ENCODE peak calls at places on chromosomes 11 and 22, in eight cellular contexts. V is fibroblast of lung, C is endothelial cell of umbilical vein, N is H1, B is neural progenitor cell, I is mammary epithelial cell, M is MM.1S, Z is GM12878. J is an unnamed sample. For H3K27me3, the result is how much of the 10 kb centered on the place peaks cover.

GRCh38 chr11:47280099-47280498 is 10.2 kb downstream of the MADD start:
- DNase-seq in V (no peak), C (no peak), N (no peak), B (no peak), I (no peak), M (no peak), Z (no peak), J (no peak)

GRCh38 chr22:42280140-42280539 is 9.7 kb upstream of the TCF20 start:
- DNase-seq in V (no peak), C (no peak), N (no peak), B (no peak), I (no peak), M (no peak), Z (no peak), J (no peak)

GRCh38 chr22:42685941-42686666 is 34.6 kb downstream of the A4GALT start:
- DNase-seq in V (peak), C (no peak), N (no peak), B (peak), I (no peak), M (no peak), Z (no peak), J (no peak)

GRCh38 chr11:3169235-3169951 is 4.3 kb upstream of the OSBPL5 start:
- DNase-seq in V (peak), C (peak), N (no peak), B (peak), I (peak), M (no peak), Z (no peak), J (peak)

GRCh38 chr11:120881591-120881990 is 142.3 kb upstream of the TBCEL start:
- DNase-seq in V (no peak), C (no peak), N (no peak), B (no peak), I (no peak), M (no peak), Z (no peak), J (peak)

GRCh38 chr11:124481365-124482323 is 36.1 kb upstream of the OR8B8 start:
- DNase-seq in V (peak), C (peak), N (no peak), B (peak), I (peak), M (peak), Z (no peak), J (peak)

GRCh38 chr22:38298312-38299000 is 18.8 kb downstream of the CSNK1E start:
- DNase-seq in V (peak), C (no peak), N (no peak), B (peak), I (peak), M (no peak), Z (no peak), J (peak)

GRCh38 chr11:22536036-22536435 is 89.6 kb downstream of the FANCF start:
- DNase-seq in V (no peak), C (no peak), N (no peak), B (no peak), I (peak), M (no peak), Z (no peak), J (peak)

GRCh38 chr11:330307-330693 is 9.6 kb upstream of the IFITM3 start:
- DNase-seq in V (no peak), C (no peak), N (no peak), B (no peak), I (no peak), M (no peak), Z (no peak), J (no peak)

GRCh38 chr22:50530857-50531545 is 1.2 kb upstream of the TYMP start:
- DNase-seq in V (peak), C (peak), N (no peak), B (peak), I (peak), M (peak), Z (no peak), J (peak)

GRCh38 chr11:6601041-6601461 is 2.4 kb downstream of the RRP8 start:
- DNase-seq in V (no peak), C (no peak), N (no peak), B (no peak), I (no peak), M (no peak), Z (no peak), J (no peak)

GRCh38 chr11:64501500-64502427 is 89.3 kb upstream of the SLC22A12 start:
- DNase-seq in V (no peak), C (no peak), N (no peak), B (no peak), I (no peak), M (no peak), Z (no peak), J (no peak)

GRCh38 chr11:94018721-94019120 is 2.4 kb upstream of the HEPHL1 start:
- DNase-seq in V (no peak), C (no peak), N (no peak), B (no peak), I (peak), M (no peak), Z (no peak), J (no peak)

GRCh38 chr11:9701799-9702198 is 37.9 kb downstream of the SWAP70 start:
- DNase-seq in V (no peak), C (peak), N (no peak), B (no peak), I (no peak), M (no peak), Z (no peak), J (no peak)

GRCh38 chr11:122732342-122733300 is 77.1 kb downstream of the UBASH3B start:
- DNase-seq in V (no peak), C (peak), N (no peak), B (no peak), I (no peak), M (no peak), Z (no peak), J (no peak)

GRCh38 chr11:8768625-8769333 is 86.2 kb downstream of the RPL27A start:
- DNase-seq in V (peak), C (no peak), N (no peak), B (no peak), I (peak), M (no peak), Z (no peak), J (peak)

GRCh38 chr11:106714179-106714578 is 304.1 kb downstream of the GUCY1A2 start:
- DNase-seq in V (peak), C (no peak), N (no peak), B (no peak), I (no peak), M (no peak), Z (no peak), J (no peak)

GRCh38 chr22:30946354-30946753 is 22.2 kb downstream of the MORC2 start:
- DNase-seq in V (no peak), C (no peak), N (no peak), B (no peak), I (no peak), M (no peak), Z (no peak), J (no peak)

GRCh38 chr11:64876226-64876750 is 2.1 kb downstream of the EHD1 start:
- DNase-seq in V (no peak), C (peak), N (no peak), B (no peak), I (no peak), M (no peak), Z (no peak), J (peak)

GRCh38 chr11:59680287-59681154 is 11.7 kb upstream of the PATL1 start:
- DNase-seq in V (peak), C (peak), N (peak), B (peak), I (peak), M (peak), Z (peak), J (peak)

GRCh38 chr11:12137005-12137690 is 26.8 kb downstream of the MICAL2 start:
- DNase-seq in V (no peak), C (no peak), N (no peak), B (no peak), I (peak), M (no peak), Z (no peak), J (no peak)

GRCh38 chr11:279040-279965 is 1.1 kb downstream of the NLRP6 start:
- DNase-seq in V (no peak), C (no peak), N (no peak), B (no peak), I (no peak), M (no peak), Z (no peak), J (no peak)

GRCh38 chr11:12200359-12201015 is 90.1 kb downstream of the MICAL2 start:
- DNase-seq in V (peak), C (peak), N (no peak), B (no peak), I (peak), M (no peak), Z (no peak), J (peak)

GRCh38 chr11:45045692-45046471 is 95.2 kb upstream of the TP53I11 start:
- DNase-seq in V (peak), C (peak), N (no peak), B (no peak), I (peak), M (no peak), Z (no peak), J (peak)

GRCh38 chr22:36808611-36809344 is 8.1 kb downstream of the PVALB start:
- DNase-seq in V (no peak), C (no peak), N (no peak), B (no peak), I (no peak), M (peak), Z (no peak), J (no peak)

GRCh38 chr11:10550988-10551657 is 10.1 kb upstream of the RNF141 start:
- DNase-seq in V (no peak), C (no peak), N (no peak), B (no peak), I (no peak), M (no peak), Z (no peak), J (peak)

GRCh38 chr11:68116126-68116525 is 5.1 kb downstream of the CHKA start:
- DNase-seq in V (no peak), C (no peak), N (no peak), B (no peak), I (no peak), M (no peak), Z (no peak), J (no peak)

GRCh38 chr22:41762980-41763779 is 37.3 kb upstream of the CCDC134 start:
- DNase-seq in V (peak), C (peak), N (peak), B (peak), I (peak), M (peak), Z (no peak), J (no peak)

GRCh38 chr11:65150513-65151271 is 16.4 kb upstream of the SYVN1 start:
- DNase-seq in V (peak), C (peak), N (no peak), B (no peak), I (peak), M (no peak), Z (peak), J (peak)

GRCh38 chr11:88535916-88536547 is 198.5 kb upstream of the CTSC start:
- DNase-seq in V (peak), C (peak), N (no peak), B (no peak), I (peak), M (no peak), Z (no peak), J (peak)

GRCh38 chr11:1283906-1284305 is 25.5 kb downstream of the TOLLIP start:
- DNase-seq in V (no peak), C (no peak), N (no peak), B (no peak), I (no peak), M (no peak), Z (no peak), J (no peak)

GRCh38 chr22:36585841-36586240 is 56.9 kb upstream of the EIF3D start:
- DNase-seq in V (no peak), C (no peak), N (peak), B (no peak), I (peak), M (no peak), Z (no peak), J (peak)

GRCh38 chr11:117468888-117469287 is 141.2 kb downstream of the CEP164 start:
- DNase-seq in V (no peak), C (no peak), N (no peak), B (no peak), I (no peak), M (no peak), Z (no peak), J (no peak)
- H2AFZ ChIP-seq in V (no peak), C (no peak), N (no peak), B (no peak), I (no peak), M (no peak), Z (no peak), J (no peak)

GRCh38 chr11:126113963-126114362 is 51.3 kb upstream of the CDON start:
- DNase-seq in V (no peak), C (no peak), N (no peak), B (no peak), I (no peak), M (no peak), Z (no peak), J (peak)
- H3K27me3 ChIP-seq in V (under half), C (under half), N (under half), B (under half), I (under half), M (under half), Z (under half), J (under half)

GRCh38 chr11:20158597-20159257 is 1.5 kb downstream of the DBX1 start:
- DNase-seq in V (peak), C (peak), N (no peak), B (peak), I (peak), M (no peak), Z (no peak), J (peak)
- TF ChIP-seq EZH2 in V (no peak), C (peak), N (peak), B (peak), I (peak), M (no peak), Z (no peak), J (no peak)

DNA sequence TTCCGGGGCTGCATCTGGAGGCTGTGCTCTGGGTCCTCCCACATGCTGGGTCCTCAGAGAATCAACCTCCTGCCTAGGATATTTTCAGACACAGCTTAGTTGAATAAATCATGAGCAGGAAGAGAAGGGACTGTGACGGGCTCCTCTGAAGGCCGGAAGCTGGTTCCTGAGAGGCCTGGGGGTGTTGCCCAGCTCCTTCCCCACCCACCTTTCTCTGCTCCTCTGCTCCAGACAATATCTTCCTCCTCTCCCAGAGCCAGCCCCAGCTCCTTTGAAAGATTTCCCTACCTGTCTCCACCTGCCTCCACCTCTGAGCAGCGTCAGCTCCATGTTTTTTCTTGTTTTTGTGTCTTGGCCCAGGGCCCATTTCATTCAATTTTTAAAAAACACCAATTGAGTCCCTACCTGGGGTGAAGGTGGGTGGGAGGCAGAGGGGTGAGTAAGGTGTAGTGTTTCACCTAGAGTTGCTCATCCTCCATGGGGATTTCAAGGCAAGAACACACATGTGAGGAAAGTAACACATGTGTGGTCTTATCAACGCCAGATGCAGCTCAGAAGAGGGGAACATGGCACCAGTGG is 24.8 kb upstream of the THY1 start:
- DNase-seq in V (no peak), C (no peak), N (no peak), B (no peak), I (peak), M (no peak), Z (no peak), J (no peak)
- H2AFZ ChIP-seq in V (no peak), C (no peak), N (no peak), B (no peak), I (peak), M (no peak), Z (peak), J (no peak)

GRCh38 chr11:4187055-4187988 is 92.7 kb downstream of the RRM1 start:
- DNase-seq in V (peak), C (peak), N (peak), B (peak), I (peak), M (peak), Z (no peak), J (peak)
- H3K27me3 ChIP-seq in V (under half), C (under half), N (under half), B (under half), I (under half), M (under half), Z (under half), J (under half)

GRCh38 chr22:17198188-17199130 is 20.8 kb downstream of the ADA2 start:
- DNase-seq in V (no peak), C (no peak), N (peak), B (peak), I (no peak), M (no peak), Z (no peak), J (peak)
- TF ChIP-seq EZH2 in V (no peak), C (no peak), N (no peak), B (no peak), I (no peak), M (no peak), Z (no peak), J (no peak)

GRCh38 chr22:46596032-46596441 is 24.1 kb upstream of the GRAMD4 start:
- DNase-seq in V (no peak), C (no peak), N (no peak), B (peak), I (no peak), M (no peak), Z (no peak), J (peak)

GRCh38 chr22:46600397-46600796 is 19.8 kb upstream of the GRAMD4 start:
- DNase-seq in V (no peak), C (no peak), N (no peak), B (peak), I (no peak), M (no peak), Z (no peak), J (no peak)

GRCh38 chr22:46598737-46599424 is 21.3 kb upstream of the GRAMD4 start:
- DNase-seq in V (peak), C (no peak), N (no peak), B (no peak), I (no peak), M (no peak), Z (no peak), J (no peak)

GRCh38 chr22:46596819-46597218 is 23.4 kb upstream of the GRAMD4 start:
- DNase-seq in V (no peak), C (no peak), N (no peak), B (no peak), I (peak), M (no peak), Z (no peak), J (no peak)

GRCh38 chr22:46598224-46598623 is 22.0 kb upstream of the GRAMD4 start:
- DNase-seq in V (no peak), C (no peak), N (no peak), B (no peak), I (no peak), M (no peak), Z (no peak), J (no peak)
- H2AFZ ChIP-seq in V (no peak), C (no peak), N (no peak), B (no peak), I (no peak), M (no peak), Z (no peak), J (no peak)

DNA sequence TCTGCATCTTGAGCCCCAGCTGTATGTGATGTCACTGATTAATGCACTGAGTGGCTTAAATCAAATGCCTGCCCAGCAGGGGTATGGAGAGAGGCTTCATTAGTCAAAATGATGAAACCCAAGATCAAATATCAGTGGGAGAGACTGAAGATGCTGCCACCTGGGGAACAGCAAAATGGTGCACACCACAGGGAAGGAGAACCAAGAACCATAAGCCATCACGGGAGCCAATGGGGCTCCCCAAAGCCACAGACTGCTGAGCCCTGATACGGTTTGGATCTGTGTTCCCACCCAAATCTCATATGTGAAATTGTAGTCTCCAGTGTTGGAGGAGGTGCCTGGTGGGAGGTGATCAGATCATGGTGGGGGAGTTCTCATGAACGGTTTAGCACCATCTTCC is 85.6 kb downstream of the CTTN start:
- DNase-seq in V (no peak), C (no peak), N (no peak), B (no peak), I (no peak), M (no peak), Z (no peak), J (no peak)
- H3K27me3 ChIP-seq in V (under half), C (under half), N (under half), B (under half), I (under half), M (half or more), Z (under half), J (under half)

GRCh38 chr22:19755722-19756287 is 4.8 kb upstream of the TBX1 start:
- DNase-seq in V (no peak), C (no peak), N (no peak), B (no peak), I (no peak), M (no peak), Z (no peak), J (no peak)
- TF ChIP-seq EZH2 in V (peak), C (peak), N (peak), B (peak), I (peak), M (no peak), Z (no peak), J (peak)

DNA sequence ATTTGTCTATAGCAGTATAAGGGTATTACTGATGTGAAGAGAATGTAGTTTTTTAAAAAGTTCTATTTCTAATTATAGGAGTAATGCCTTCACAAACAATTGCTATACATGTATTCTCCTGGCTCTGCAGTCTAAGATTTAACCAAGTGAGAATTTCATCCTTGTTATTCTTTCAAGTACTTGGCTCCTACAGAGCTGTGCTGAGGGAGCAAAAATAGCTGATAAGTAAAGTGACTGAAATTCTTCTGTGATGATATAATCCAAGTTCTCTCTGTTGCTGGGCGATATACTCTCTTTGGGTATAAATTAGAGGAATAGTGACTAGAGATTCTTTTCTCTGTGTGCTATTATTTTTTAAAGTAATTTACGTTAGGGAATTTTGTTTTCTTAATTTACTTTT is 68.0 kb downstream of the PGR start:
- DNase-seq in V (peak), C (no peak), N (no peak), B (no peak), I (no peak), M (no peak), Z (no peak), J (no peak)
- H2AFZ ChIP-seq in V (no peak), C (no peak), N (no peak), B (no peak), I (no peak), M (no peak), Z (no peak), J (no peak)